ENCODE peak calls at places on chromosomes 5 and 9, in ten cellular contexts. O is A172, Z is mucosa of gallbladder, S is midbrain, M is progenitor cell of endocrine pancreas, L is EH, H is NCI-H1092 treated with DMSO at 0.1 percent for 48 hours, V is M059J, K is dorsolateral prefrontal cortex, D is cardiac fibroblast. T is an unnamed sample.

GRCh38 chr5:76404694-76405306 is 1.7 kb downstream of the IQGAP2 start:
- DNase-seq in O (no peak), Z (no peak), S (no peak), M (no peak), L (no peak), H (no peak), V (no peak), K (no peak), D (no peak), T (no peak)

GRCh38 chr5:80569961-80570786 is at the start of gene ANKRD34B:
- DNase-seq in O (no peak), Z (no peak), S (no peak), M (peak; percentile 17), L (peak; percentile 6), H (no peak), V (peak; percentile 14), K (no peak), D (no peak), T (peak; percentile 43)

GRCh38 chr5:115583474-115583873 is 18.8 kb downstream of the TICAM2 start:
- DNase-seq in O (peak; percentile 88), Z (no peak), S (no peak), M (no peak), L (peak; percentile 99), H (no peak), V (peak; percentile 96), K (no peak), D (peak; percentile 83), T (no peak)

GRCh38 chr9:135247174-135247930 is 159.9 kb downstream of the OLFM1 start:
- DNase-seq in O (no peak), Z (peak; percentile 78), S (no peak), M (no peak), L (no peak), H (no peak), V (no peak), K (no peak), D (no peak), T (no peak)

GRCh38 chr5:177232358-177232757 is 71.2 kb downstream of the RAB24 start:
- DNase-seq in O (no peak), Z (no peak), S (no peak), M (no peak), L (peak; percentile 23), H (no peak), V (no peak), K (no peak), D (no peak), T (no peak)

GRCh38 chr9:96858018-96858573 is 3.8 kb upstream of the ZNF782 start:
- DNase-seq in O (peak; percentile 95), Z (no peak), S (no peak), M (no peak), L (peak; percentile 77), H (no peak), V (peak; percentile 93), K (no peak), D (peak; percentile 32), T (no peak)

GRCh38 chr5:172417983-172418630 is 36.2 kb downstream of the SH3PXD2B start:
- DNase-seq in O (peak; percentile 60), Z (peak; percentile 89), S (peak; percentile 66), M (no peak), L (peak; percentile 97), H (no peak), V (peak; percentile 89), K (peak; percentile 70), D (peak; percentile 100), T (no peak)

GRCh38 chr9:73880101-73880500 is 617.0 kb upstream of the RORB start:
- DNase-seq in O (no peak), Z (no peak), S (no peak), M (no peak), L (no peak), H (no peak), V (no peak), K (no peak), D (no peak), T (no peak)

GRCh38 chr9:35859310-35859994 is 10.7 kb downstream of the OR13J1 start:
- DNase-seq in O (peak; percentile 58), Z (peak; percentile 10), S (no peak), M (peak; percentile 6), L (peak; percentile 41), H (peak; percentile 30), V (peak; percentile 59), K (peak; percentile 53), D (no peak), T (no peak)

GRCh38 chr9:19156026-19156474 is 28.8 kb upstream of the PLIN2 start:
- DNase-seq in O (no peak), Z (no peak), S (no peak), M (no peak), L (no peak), H (no peak), V (no peak), K (no peak), D (no peak), T (no peak)

GRCh38 chr5:13477118-13477737 is 467.3 kb downstream of the DNAH5 start:
- DNase-seq in O (peak; percentile 90), Z (no peak), S (no peak), M (no peak), L (peak; percentile 20), H (no peak), V (peak; percentile 93), K (no peak), D (no peak), T (no peak)

GRCh38 chr5:72845889-72846288 is 29.4 kb downstream of the TNPO1 start:
- DNase-seq in O (no peak), Z (no peak), S (no peak), M (no peak), L (peak; percentile 54), H (no peak), V (no peak), K (no peak), D (peak; percentile 84), T (no peak)

GRCh38 chr5:15500326-15500958 is 462 bp downstream of the FBXL7 start:
- DNase-seq in O (peak; percentile 61), Z (no peak), S (no peak), M (peak; percentile 19), L (peak; percentile 59), H (no peak), V (peak; percentile 69), K (peak; percentile 51), D (peak; percentile 59), T (no peak)

GRCh38 chr5:81128416-81128815 is 104.7 kb upstream of the CKMT2 start:
- DNase-seq in O (no peak), Z (no peak), S (no peak), M (no peak), L (no peak), H (no peak), V (no peak), K (no peak), D (no peak), T (no peak)

GRCh38 chr9:97237951-97238851 is 69.3 kb upstream of the CCDC180 start:
- DNase-seq in O (peak; percentile 87), Z (peak; percentile 66), S (peak; percentile 90), M (peak; percentile 51), L (peak; percentile 73), H (peak; percentile 75), V (peak; percentile 92), K (peak; percentile 88), D (peak; percentile 85), T (peak; percentile 80)

GRCh38 chr5:116358911-116359418 is 215.7 kb downstream of the SEMA6A start:
- DNase-seq in O (no peak), Z (no peak), S (no peak), M (no peak), L (no peak), H (no peak), V (no peak), K (no peak), D (no peak), T (no peak)

GRCh38 chr5:137672001-137672400 is 63.9 kb downstream of the KLHL3 start:
- DNase-seq in O (no peak), Z (no peak), S (no peak), M (no peak), L (no peak), H (no peak), V (no peak), K (no peak), D (no peak), T (no peak)

GRCh38 chr5:42636425-42636824 is 120.2 kb upstream of the CCDC152 start:
- DNase-seq in O (no peak), Z (no peak), S (no peak), M (no peak), L (no peak), H (no peak), V (peak; percentile 7), K (no peak), D (peak; percentile 12), T (no peak)

GRCh38 chr5:34656700-34657549 is 797 bp downstream of the RAI14 start:
- DNase-seq in O (peak; percentile 25), Z (no peak), S (no peak), M (peak; percentile 20), L (peak; percentile 41), H (no peak), V (peak; percentile 51), K (peak; percentile 46), D (peak; percentile 39), T (peak; percentile 33)

GRCh38 chr5:96752341-96753016 is 55.3 kb downstream of the ERAP1 start:
- DNase-seq in O (peak; percentile 67), Z (peak; percentile 61), S (peak; percentile 70), M (peak; percentile 17), L (peak; percentile 69), H (peak; percentile 42), V (peak; percentile 68), K (no peak), D (peak; percentile 81), T (peak; percentile 65)

GRCh38 chr5:115336964-115337363 is 40.5 kb upstream of the CCDC112 start:
- DNase-seq in O (no peak), Z (no peak), S (no peak), M (no peak), L (no peak), H (no peak), V (no peak), K (no peak), D (no peak), T (no peak)

GRCh38 chr9:78314953-78315870 is 18.3 kb downstream of the PSAT1 start:
- DNase-seq in O (no peak), Z (no peak), S (no peak), M (no peak), L (peak; percentile 80), H (no peak), V (peak; percentile 17), K (no peak), D (peak; percentile 63), T (no peak)

GRCh38 chr5:98905857-98906688 is 22.7 kb downstream of the CHD1 start:
- DNase-seq in O (peak; percentile 55), Z (no peak), S (peak; percentile 62), M (no peak), L (peak; percentile 56), H (no peak), V (peak; percentile 50), K (no peak), D (peak; percentile 70), T (no peak)

GRCh38 chr9:8489845-8490244 is 690.3 kb upstream of the DMAC1 start:
- DNase-seq in O (no peak), Z (no peak), S (no peak), M (no peak), L (no peak), H (no peak), V (no peak), K (no peak), D (no peak), T (no peak)

GRCh38 chr5:177188775-177189174 is 55.2 kb downstream of the NSD1 start:
- DNase-seq in O (no peak), Z (no peak), S (no peak), M (no peak), L (no peak), H (no peak), V (no peak), K (no peak), D (no peak), T (no peak)